ENCODE peak calls at places on chromosome 20, in ten cellular contexts. U, M, I, W, R, J, P, G, B and C are unnamed samples.

GRCh38 chr20:47810116-47810672 is 24.9 kb upstream of the SULF2 start:
- DNase-seq in U (no peak), J (no peak), M (no peak), R (peak), I (no peak), P (no peak), B (no peak), G (no peak), W (no peak), C (no peak)

GRCh38 chr20:63431944-63432343 is 40.5 kb downstream of the KCNQ2 start:
- DNase-seq in M (no peak), B (no peak), I (no peak), U (no peak), W (no peak), G (no peak), J (no peak), P (no peak), R (no peak), C (no peak)

GRCh38 chr20:4053071-4053470 is 37.7 kb upstream of the RNF24 start:
- DNase-seq in U (no peak), R (no peak), I (no peak), W (no peak), M (no peak), G (no peak), B (no peak), P (no peak), J (no peak), C (no peak)

GRCh38 chr20:38075161-38075998 is 41.8 kb downstream of the RPRD1B start:
- DNase-seq in U (no peak), R (no peak), J (no peak), W (no peak), I (no peak), B (peak), G (no peak), P (no peak), M (no peak), C (no peak)

GRCh38 chr20:19911810-19912382 is 105.3 kb upstream of the NAA20 start:
- DNase-seq in U (no peak), J (no peak), W (no peak), I (no peak), R (no peak), B (no peak), G (no peak), P (no peak), M (no peak), C (no peak)

GRCh38 chr20:48831702-48832422 is 4.1 kb upstream of the PREX1 start:
- DNase-seq in M (no peak), G (no peak), R (peak), W (peak), U (no peak), J (no peak), P (peak), B (peak), I (no peak), C (no peak)

GRCh38 chr20:18728867-18729224 is 84.7 kb upstream of the SCP2D1 start:
- DNase-seq in J (no peak), B (no peak), W (no peak), U (no peak), M (no peak), I (no peak), P (no peak), R (no peak), G (no peak), C (no peak)

GRCh38 chr20:34751453-34751852 is 47.3 kb downstream of the TP53INP2 start:
- DNase-seq in M (no peak), J (no peak), P (no peak), G (no peak), R (no peak), U (no peak), B (no peak), W (no peak), I (no peak), C (no peak)

GRCh38 chr20:4488407-4489339 is 233.0 kb upstream of the PRND start:
- DNase-seq in W (no peak), R (no peak), J (no peak), I (no peak), M (no peak), B (peak), G (no peak), P (peak), U (no peak), C (no peak)

GRCh38 chr20:23082846-23083552 is 3.1 kb downstream of the CD93 start:
- DNase-seq in U (no peak), B (no peak), P (no peak), R (peak), G (no peak), M (peak), W (no peak), J (no peak), I (no peak), C (no peak)
- H3K4me3 ChIP-seq in U (no peak), B (no peak), P (no peak), R (peak), G (no peak), M (no peak), W (no peak), J (no peak), I (no peak), C (no peak)

GRCh38 chr20:10129749-10130148 is 88.9 kb upstream of the SNAP25 start:
- DNase-seq in W (no peak), U (no peak), M (no peak), G (no peak), B (no peak), I (no peak), J (no peak), R (no peak), P (no peak), C (no peak)

GRCh38 chr20:10125757-10126156 is 91.0 kb downstream of the ANKEF1 start:
- DNase-seq in M (no peak), W (no peak), J (no peak), I (no peak), G (no peak), U (no peak), B (peak), P (no peak), R (no peak), C (no peak)
- H3K4me3 ChIP-seq in M (no peak), W (no peak), J (no peak), I (no peak), G (no peak), U (no peak), B (no peak), P (no peak), R (no peak), C (no peak)

DNA sequence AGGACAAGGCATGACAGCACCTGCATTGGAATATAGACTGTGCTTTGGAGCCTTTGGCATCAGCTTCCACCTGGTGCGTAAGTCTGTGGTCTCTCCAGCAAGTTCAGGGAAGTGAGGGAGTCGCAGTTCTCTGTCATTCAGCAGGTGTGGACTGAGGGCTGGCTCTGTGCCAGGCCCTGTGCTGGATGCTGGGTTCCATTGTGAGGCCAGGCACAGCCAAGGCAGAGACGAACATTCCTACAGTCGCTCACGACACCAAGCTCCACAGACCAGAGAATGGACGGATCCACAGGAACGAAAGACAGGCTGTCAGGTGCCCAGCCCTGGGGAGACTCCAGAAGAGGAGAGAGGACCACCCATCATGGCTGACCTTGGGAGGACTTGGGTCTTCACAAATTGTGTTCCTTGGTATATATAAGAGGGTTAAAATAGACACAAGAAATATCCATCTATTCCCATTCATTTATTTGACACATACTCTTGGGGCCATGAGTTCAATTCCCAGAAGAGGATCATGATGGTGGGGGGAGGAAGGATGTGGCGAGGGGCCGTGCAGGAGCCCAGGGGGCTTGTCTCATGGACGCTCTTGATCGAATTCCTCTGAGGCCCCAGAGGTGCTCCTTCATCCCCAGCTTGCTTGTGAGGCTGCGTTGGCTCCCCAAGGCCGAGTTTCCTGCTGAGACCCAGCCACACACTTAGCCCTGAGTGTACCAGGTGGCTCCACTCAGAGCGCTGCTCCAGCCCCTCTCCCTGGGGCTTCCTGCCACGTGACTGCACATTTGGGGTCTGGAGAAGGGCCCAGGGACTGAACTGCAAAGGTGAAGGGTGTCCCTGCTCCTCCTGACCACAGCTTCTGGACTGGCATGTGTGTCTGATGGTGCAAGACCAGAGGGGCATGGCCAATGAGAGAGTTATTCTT is 3.5 kb upstream of the ZNF831 start:
- DNase-seq in I (no peak), P (no peak), W (no peak), G (peak), J (no peak), U (peak), B (no peak), M (no peak), R (no peak), C (peak)
- H3K4me3 ChIP-seq in I (no peak), P (no peak), W (no peak), G (no peak), J (no peak), U (peak), B (no peak), M (no peak), R (peak), C (no peak)

GRCh38 chr20:62359491-62360121 is 7.5 kb downstream of the LAMA5 start:
- DNase-seq in W (no peak), M (peak), U (no peak), R (no peak), I (no peak), B (peak), P (no peak), J (no peak), G (peak), C (no peak)
- H3K4me3 ChIP-seq in W (peak), M (no peak), U (no peak), R (peak), I (no peak), B (no peak), P (no peak), J (no peak), G (no peak), C (no peak)

DNA sequence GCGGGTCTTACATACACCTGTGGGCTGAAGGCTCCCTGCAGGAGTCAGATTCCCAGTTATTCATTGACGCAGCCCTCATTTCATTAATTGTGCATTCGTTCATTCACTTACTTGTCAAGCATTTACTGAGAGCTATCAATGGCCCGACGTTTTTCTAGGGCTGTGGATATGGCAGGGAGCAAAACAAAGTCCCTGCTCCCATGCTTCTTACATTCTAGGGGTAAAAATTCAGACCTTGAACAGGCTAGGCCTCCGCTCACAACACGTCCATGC is 369 bp upstream of the NSFL1C start:
- DNase-seq in G (no peak), R (no peak), B (no peak), W (no peak), I (no peak), P (no peak), J (no peak), U (no peak), M (no peak), C (no peak)
- H3K4me3 ChIP-seq in G (no peak), R (peak), B (peak), W (peak), I (no peak), P (no peak), J (peak), U (peak), M (no peak), C (no peak)

GRCh38 chr20:61569836-61570235 is 317.8 kb downstream of the CDH4 start:
- DNase-seq in J (no peak), U (no peak), M (no peak), G (no peak), B (no peak), R (peak), P (no peak), I (no peak), W (no peak), C (no peak)
- H3K4me3 ChIP-seq in J (no peak), U (no peak), M (no peak), G (no peak), B (no peak), R (no peak), P (no peak), I (no peak), W (no peak), C (no peak)

GRCh38 chr20:53677447-53678314 is 84.0 kb upstream of the ZNF217 start:
- DNase-seq in J (no peak), B (peak), P (peak), M (peak), W (peak), G (peak), U (no peak), R (no peak), I (no peak), C (peak)

GRCh38 chr20:53681352-53682212 is 87.9 kb upstream of the ZNF217 start:
- DNase-seq in G (peak), J (no peak), W (no peak), U (no peak), P (no peak), M (peak), I (no peak), B (no peak), R (no peak), C (no peak)

GRCh38 chr20:53678990-53679596 is 85.5 kb upstream of the ZNF217 start:
- DNase-seq in B (no peak), J (no peak), M (no peak), I (no peak), P (peak), R (no peak), U (no peak), W (no peak), G (no peak), C (no peak)

GRCh38 chr20:53678315-53678989 is 84.8 kb upstream of the ZNF217 start:
- DNase-seq in R (no peak), I (no peak), P (no peak), W (no peak), M (no peak), U (no peak), B (no peak), J (no peak), G (no peak), C (no peak)

GRCh38 chr20:53679597-53680309 is 86.1 kb upstream of the ZNF217 start:
- DNase-seq in R (no peak), J (no peak), M (no peak), U (no peak), P (no peak), G (peak), W (no peak), I (no peak), B (no peak), C (no peak)
- H3K4me3 ChIP-seq in R (no peak), J (no peak), M (no peak), U (no peak), P (no peak), G (no peak), W (no peak), I (no peak), B (no peak), C (no peak)